ENCODE peak calls at places on chromosomes 12 and 14, in five cellular contexts. A is uterus, B is fibroblast of lung, P is right cardiac atrium, F is GM23248. O is an unnamed sample.
A peak's percentile ranks its signal among the peaks of the same experiment; 100 is the strongest.

GRCh38 chr12:22494319-22494718 is 50.0 kb downstream of the C2CD5 start:
- DNase-seq in P (no peak), A (no peak), B (no peak), F (peak; percentile 8), O (no peak)

GRCh38 chr14:28742171-28742846 is 24.3 kb upstream of the FOXG1 start:
- DNase-seq in P (no peak), B (peak; percentile 51), A (no peak), F (no peak), O (no peak)

GRCh38 chr14:101201535-101202125 is 298.1 kb upstream of the RTL1 start:
- DNase-seq in F (no peak), A (peak; percentile 8), P (no peak), B (no peak), O (no peak)

GRCh38 chr12:94261119-94261518 is 112.7 kb downstream of the PLXNC1 start:
- DNase-seq in B (no peak), A (no peak), P (no peak), F (no peak), O (no peak)

GRCh38 chr12:88035907-88036289 is 6.7 kb upstream of the C12orf50 start:
- DNase-seq in B (no peak), F (no peak), P (no peak), A (no peak), O (no peak)

GRCh38 chr12:129185855-129186254 is 332.6 kb downstream of the GLT1D1 start:
- DNase-seq in A (no peak), F (no peak), B (peak; percentile 83), P (no peak), O (no peak)

GRCh38 chr14:54901380-54902142 is 1.1 kb downstream of the GCH1 start:
- DNase-seq in P (no peak), F (peak; percentile 28), A (no peak), B (no peak), O (peak; percentile 54)

GRCh38 chr12:71576546-71576945 is 87.1 kb downstream of the ZFC3H1 start:
- DNase-seq in F (no peak), P (no peak), B (no peak), A (no peak), O (no peak)

GRCh38 chr12:25236190-25236589 is 14.5 kb downstream of the KRAS start:
- DNase-seq in B (peak; percentile 57), F (peak; percentile 65), P (peak; percentile 61), A (no peak), O (no peak)

GRCh38 chr12:29113101-29113500 is 36.0 kb upstream of the FAR2 start:
- DNase-seq in A (no peak), F (peak; percentile 68), B (peak; percentile 64), P (no peak), O (no peak)

GRCh38 chr12:95484524-95484923 is 10.6 kb downstream of the METAP2 start:
- DNase-seq in P (no peak), B (peak; percentile 12), F (peak; percentile 17), A (no peak), O (no peak)

GRCh38 chr12:109433618-109434017 is 43.5 kb downstream of the KCTD10 start:
- DNase-seq in B (no peak), P (no peak), A (no peak), F (peak; percentile 29), O (no peak)

GRCh38 chr12:123621101-123621500 is 12.4 kb downstream of the EIF2B1 start:
- DNase-seq in B (no peak), P (no peak), F (peak; percentile 41), A (no peak), O (no peak)

GRCh38 chr12:124786065-124786964 is 77.3 kb downstream of the SCARB1 start:
- DNase-seq in A (peak; percentile 86), F (no peak), P (peak; percentile 95), B (peak; percentile 88), O (peak; percentile 74)

GRCh38 chr14:59217011-59217410 is 28.5 kb downstream of the DAAM1 start:
- DNase-seq in F (no peak), B (peak; percentile 50), A (no peak), P (no peak), O (no peak)

GRCh38 chr12:125773033-125773432 is 707.8 kb downstream of the AACS start:
- DNase-seq in B (peak; percentile 8), F (peak; percentile 2), P (no peak), A (no peak), O (no peak)

GRCh38 chr14:33309081-33309480 is 370.4 kb downstream of the NPAS3 start:
- DNase-seq in A (no peak), P (no peak), F (no peak), B (no peak), O (no peak)

GRCh38 chr12:120350576-120351350 is 18.2 kb downstream of the MSI1 start:
- DNase-seq in A (no peak), F (no peak), B (no peak), P (no peak), O (no peak)

GRCh38 chr12:80821513-80822000 is 104.8 kb downstream of the MYF5 start:
- DNase-seq in A (no peak), F (no peak), B (no peak), P (no peak), O (no peak)

GRCh38 chr12:123061806-123062205 is 81.3 kb downstream of the ARL6IP4 start:
- DNase-seq in A (no peak), P (no peak), F (no peak), B (no peak), O (no peak)

GRCh38 chr14:21748869-21749303 is 75.3 kb upstream of the OR4E1 start:
- DNase-seq in F (peak; percentile 56), B (no peak), A (peak; percentile 20), P (peak; percentile 56), O (peak; percentile 31)

GRCh38 chr12:27498761-27499160 is 25.2 kb upstream of the PPFIBP1 start:
- DNase-seq in A (no peak), B (no peak), F (no peak), P (no peak), O (no peak)

GRCh38 chr12:109596418-109597244 is 23.0 kb downstream of the MVK start:
- DNase-seq in A (no peak), P (peak; percentile 30), B (no peak), F (no peak), O (no peak)

GRCh38 chr12:88185988-88186387 is 43.9 kb downstream of the TMTC3 start:
- DNase-seq in F (peak; percentile 86), B (peak; percentile 79), A (no peak), P (no peak), O (no peak)

GRCh38 chr12:19706936-19707335 is 267.6 kb downstream of the AEBP2 start:
- DNase-seq in A (no peak), P (no peak), F (no peak), B (peak; percentile 72), O (no peak)

GRCh38 chr12:58537278-58537677 is 383.0 kb downstream of the LRIG3 start:
- DNase-seq in A (no peak), P (no peak), F (peak; percentile 66), B (peak; percentile 78), O (no peak)

GRCh38 chr14:68609012-68609411 is 183.9 kb downstream of the ZFP36L1 start:
- DNase-seq in F (no peak), B (no peak), A (no peak), P (no peak), O (no peak)

GRCh38 chr14:68612049-68612448 is 180.8 kb downstream of the ZFP36L1 start:
- DNase-seq in P (peak; percentile 63), B (no peak), A (no peak), F (peak; percentile 33), O (no peak)

GRCh38 chr14:68610251-68610793 is 182.5 kb downstream of the ZFP36L1 start:
- DNase-seq in P (no peak), F (no peak), A (no peak), B (no peak), O (no peak)

GRCh38 chr14:68608235-68608962 is 184.5 kb downstream of the ZFP36L1 start:
- DNase-seq in A (peak; percentile 22), F (no peak), P (peak; percentile 73), B (no peak), O (no peak)

DNA sequence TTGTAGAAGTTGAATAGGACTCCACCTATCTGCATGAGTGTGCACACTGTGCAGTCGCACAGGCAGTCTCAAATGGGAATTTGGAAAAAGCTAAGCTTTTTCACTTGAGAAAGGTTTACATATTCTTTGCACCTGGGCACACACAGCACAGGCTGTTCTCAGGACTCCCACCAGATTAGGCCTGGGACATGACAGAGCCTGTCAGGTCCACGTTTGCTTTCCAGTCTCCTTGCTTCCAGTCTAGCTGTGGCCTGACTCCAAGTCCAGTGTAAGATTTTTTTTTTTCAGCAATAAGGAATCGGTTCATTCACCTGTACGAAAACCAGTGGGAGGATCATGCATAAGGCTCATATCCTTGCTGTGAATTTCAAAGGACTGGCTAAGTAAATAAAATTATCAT is 181.3 kb downstream of the ZFP36L1 start:
- DNase-seq in B (no peak), F (no peak), A (no peak), P (no peak), O (no peak)
- H3K27ac ChIP-seq in B (no peak overlapping the region), F (no peak overlapping the region), A (peak overlapping the region; percentile 93), P (peak overlapping the region; percentile 48), O (no peak overlapping the region)

GRCh38 chr12:92362109-92362508 is 216.5 kb upstream of the BTG1 start:
- DNase-seq in F (no peak), P (no peak), B (no peak), A (no peak), O (no peak)

GRCh38 chr12:92365836-92366235 is 220.2 kb upstream of the BTG1 start:
- DNase-seq in A (no peak), F (no peak), P (no peak), B (no peak), O (no peak)

GRCh38 chr12:92363295-92364146 is 217.9 kb upstream of the BTG1 start:
- DNase-seq in F (peak; percentile 54), P (peak; percentile 77), B (peak; percentile 50), A (peak; percentile 28), O (peak; percentile 6)

GRCh38 chr12:92362785-92363184 is 217.1 kb upstream of the BTG1 start:
- DNase-seq in B (no peak), F (no peak), P (no peak), A (no peak), O (no peak)

GRCh38 chr12:92365333-92365732 is 219.7 kb upstream of the BTG1 start:
- DNase-seq in A (no peak), B (no peak), P (no peak), F (no peak), O (no peak)
- H3K27ac ChIP-seq in A (no peak overlapping the region), B (no peak overlapping the region), P (no peak overlapping the region), F (no peak overlapping the region), O (no peak overlapping the region)

GRCh38 chr12:56716458-56716857 is 8.6 kb downstream of the NACA start:
- DNase-seq in B (no peak), P (no peak), F (no peak), A (no peak), O (no peak)
- H3K27ac ChIP-seq in B (no peak overlapping the region), P (no peak overlapping the region), F (no peak overlapping the region), A (no peak overlapping the region), O (no peak overlapping the region)

DNA sequence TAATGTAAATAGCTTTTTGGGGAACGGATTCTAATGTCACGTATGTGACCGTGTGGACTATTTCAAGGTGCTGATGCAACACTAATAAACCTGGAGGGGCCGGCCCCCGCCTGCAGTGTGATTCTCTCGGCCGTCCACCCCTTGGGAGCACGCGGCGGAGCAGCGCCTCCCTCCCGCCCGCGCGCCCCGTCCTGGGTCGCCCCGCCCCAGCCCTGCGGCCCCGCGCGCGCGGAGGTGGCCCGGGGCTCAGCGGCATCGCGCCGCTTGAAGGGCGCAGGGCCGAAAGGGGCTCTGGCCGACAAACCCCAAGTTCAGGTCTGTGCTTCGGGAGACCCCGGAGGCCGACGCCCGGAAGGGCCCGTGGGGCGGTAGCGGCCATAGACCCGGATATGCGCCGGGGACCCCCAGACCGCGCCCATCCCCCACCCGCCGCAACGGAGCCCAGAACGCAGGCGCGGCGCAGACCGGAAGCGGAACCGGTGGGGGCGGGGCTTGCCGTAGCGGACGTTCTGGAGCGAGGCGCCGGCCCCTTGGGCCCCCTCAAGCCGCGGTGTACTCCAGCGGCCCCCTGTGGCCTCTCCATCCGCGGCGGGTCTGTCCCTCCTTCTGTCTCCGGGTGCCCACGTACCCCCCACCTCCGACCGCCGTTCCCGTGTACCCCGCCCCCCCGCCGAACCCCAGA is at the start of gene TEX22:
- DNase-seq in A (peak; percentile 91), P (peak; percentile 98), F (peak; percentile 91), B (peak; percentile 69), O (peak; percentile 75)
- H3K27ac ChIP-seq in A (peak within 1 kb of the TSS; percentile 86), P (peak within 1 kb of the TSS; percentile 72), F (peak within 1 kb of the TSS; percentile 53), B (peak within 1 kb of the TSS; percentile 76), O (peak within 1 kb of the TSS; percentile 85)

O was measured in caudate nucleus.